ENCODE peak calls at places on chromosomes 2 and 18, in nine cellular contexts. K is left ventricle myocardium inferior, X is pancreas, U is heart left ventricle, O is lung, P is neuronal stem cell, W is kidney, I is adipocyte, Z is transverse colon. H is an unnamed sample. For H3K4me1, the result is how much of the 10 kb centered on the place peaks cover.

GRCh38 chr2:234071664-234072063 is 21.2 kb downstream of the SPP2 start:
- DNase-seq in K (no peak), X (no peak), U (no peak), O (no peak), P (no peak), W (no peak), I (no peak), Z (no peak), H (no peak)

GRCh38 chr2:191573216-191573615 is 104.7 kb upstream of the NABP1 start:
- DNase-seq in K (no peak), X (no peak), U (no peak), O (no peak), P (no peak), W (no peak), I (no peak), Z (no peak), H (no peak)

GRCh38 chr2:179332903-179333302 is 68.3 kb upstream of the SESTD1 start:
- DNase-seq in K (no peak), X (no peak), U (no peak), O (no peak), P (no peak), W (no peak), I (peak), Z (no peak), H (no peak)

GRCh38 chr2:83069724-83070123 is 1389.4 kb downstream of the SUCLG1 start:
- DNase-seq in K (no peak), X (no peak), U (no peak), O (no peak), P (no peak), W (no peak), I (peak), Z (no peak), H (no peak)

GRCh38 chr2:33051586-33052385 is 105.0 kb downstream of the LTBP1 start:
- DNase-seq in K (no peak), X (no peak), U (no peak), O (no peak), P (no peak), W (no peak), I (peak), Z (no peak), H (no peak)

GRCh38 chr2:11397513-11397912 is 53.1 kb upstream of the ROCK2 start:
- DNase-seq in K (no peak), X (no peak), U (no peak), O (no peak), P (no peak), W (no peak), I (peak), Z (no peak), H (no peak)

GRCh38 chr2:222334914-222335313 is 36.1 kb upstream of the PAX3 start:
- DNase-seq in K (no peak), X (no peak), U (no peak), O (no peak), P (no peak), W (no peak), I (no peak), Z (no peak), H (no peak)

GRCh38 chr2:187093771-187094412 is 244.9 kb upstream of the ZSWIM2 start:
- DNase-seq in K (no peak), X (no peak), U (no peak), O (no peak), P (no peak), W (no peak), I (no peak), Z (no peak), H (no peak)

GRCh38 chr2:231701456-231702373 is 6.6 kb upstream of the PTMA start:
- DNase-seq in K (no peak), X (peak), U (no peak), O (peak), P (no peak), W (peak), I (peak), Z (no peak), H (peak)

GRCh38 chr2:83196225-83196624 is 1262.9 kb downstream of the SUCLG1 start:
- DNase-seq in K (no peak), X (no peak), U (no peak), O (no peak), P (no peak), W (no peak), I (peak), Z (no peak), H (no peak)

GRCh38 chr2:119253760-119254600 is 30.3 kb downstream of the STEAP3 start:
- DNase-seq in K (no peak), X (no peak), U (no peak), O (no peak), P (no peak), W (no peak), I (no peak), Z (no peak), H (no peak)

GRCh38 chr2:119255760-119256573 is 32.3 kb downstream of the STEAP3 start:
- DNase-seq in K (no peak), X (no peak), U (no peak), O (no peak), P (no peak), W (no peak), I (peak), Z (no peak), H (no peak)

GRCh38 chr2:119254601-119255080 is 31.0 kb downstream of the STEAP3 start:
- DNase-seq in K (no peak), X (no peak), U (no peak), O (no peak), P (no peak), W (no peak), I (no peak), Z (no peak), H (no peak)

GRCh38 chr2:119257198-119257597 is 33.6 kb downstream of the STEAP3 start:
- DNase-seq in K (no peak), X (no peak), U (peak), O (no peak), P (no peak), W (no peak), I (no peak), Z (no peak), H (no peak)

GRCh38 chr2:119256574-119256921 is 32.9 kb downstream of the STEAP3 start:
- DNase-seq in K (no peak), X (no peak), U (no peak), O (no peak), P (no peak), W (no peak), I (no peak), Z (no peak), H (no peak)
- H3K4me1 ChIP-seq in K (under half), X (under half), U (under half), O (under half), P (under half), W (under half), I (under half), Z (under half), H (under half)

DNA sequence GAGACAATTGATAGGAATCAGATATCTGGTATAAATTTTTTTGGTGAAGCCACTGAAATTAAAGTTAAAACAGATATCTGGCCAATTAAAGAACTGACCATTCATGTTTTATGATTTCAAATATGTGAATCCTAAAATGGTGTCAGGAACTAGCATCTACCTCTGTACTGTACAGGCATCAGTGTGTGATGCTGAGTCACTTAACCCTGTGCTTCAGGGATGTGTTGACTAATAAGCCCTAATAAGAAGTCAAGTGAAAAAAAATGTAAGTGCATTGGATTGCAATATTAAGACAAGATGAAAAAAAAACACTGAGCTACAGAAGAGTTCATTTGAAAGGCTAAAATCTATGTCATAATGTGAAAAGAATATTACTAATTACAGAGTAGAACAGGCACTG is 9.1 kb upstream of the UNC80 start:
- DNase-seq in K (no peak), X (no peak), U (no peak), O (no peak), P (no peak), W (no peak), I (no peak), Z (no peak), H (no peak)
- H3K4me1 ChIP-seq in K (under half), X (under half), U (under half), O (under half), P (under half), W (under half), I (under half), Z (under half), H (under half)

GRCh38 chr2:20180676-20181648 is 44.0 kb downstream of the SDC1 start:
- DNase-seq in K (no peak), X (peak), U (no peak), O (no peak), P (no peak), W (no peak), I (no peak), Z (peak), H (no peak)

GRCh38 chr2:20179755-20180594 is 45.0 kb downstream of the SDC1 start:
- DNase-seq in K (no peak), X (peak), U (no peak), O (peak), P (no peak), W (peak), I (no peak), Z (peak), H (no peak)

GRCh38 chr2:20182241-20182931 is 42.5 kb downstream of the SDC1 start:
- DNase-seq in K (no peak), X (peak), U (peak), O (peak), P (no peak), W (peak), I (no peak), Z (peak), H (no peak)

GRCh38 chr2:20183373-20183772 is 41.6 kb downstream of the SDC1 start:
- DNase-seq in K (no peak), X (no peak), U (no peak), O (no peak), P (no peak), W (no peak), I (no peak), Z (no peak), H (no peak)

GRCh38 chr2:20181761-20182160 is 43.2 kb downstream of the SDC1 start:
- DNase-seq in K (no peak), X (peak), U (no peak), O (no peak), P (no peak), W (no peak), I (no peak), Z (peak), H (no peak)
- H3K4me1 ChIP-seq in K (under half), X (under half), U (under half), O (under half), P (under half), W (under half), I (under half), Z (under half), H (under half)

DNA sequence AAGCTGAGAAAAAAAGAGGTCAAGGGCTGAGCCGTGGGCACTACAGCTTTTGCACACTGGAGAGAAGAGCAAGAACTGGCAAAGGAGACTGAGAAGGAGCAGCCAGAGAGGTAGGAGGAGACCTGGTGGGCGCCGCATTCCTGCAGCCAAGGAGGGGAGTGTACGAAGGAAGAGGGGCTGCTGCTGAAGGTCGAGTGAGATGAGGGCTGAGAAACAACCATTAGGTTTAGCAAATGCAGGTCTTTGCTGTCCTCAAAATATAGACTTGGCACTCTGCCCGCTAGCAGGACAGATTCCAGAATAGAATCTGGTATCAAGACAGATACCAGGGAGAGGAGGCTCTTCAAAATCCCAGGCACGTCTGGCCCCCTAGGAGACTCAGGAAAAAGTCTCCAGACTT is 83.0 kb downstream of the TGOLN2 start:
- DNase-seq in K (no peak), X (no peak), U (no peak), O (no peak), P (no peak), W (no peak), I (no peak), Z (no peak), H (no peak)
- H3K4me1 ChIP-seq in K (half or more), X (under half), U (under half), O (under half), P (under half), W (under half), I (under half), Z (under half), H (under half)

GRCh38 chr2:127940641-127941040 is 54.9 kb upstream of the AMMECR1L start:
- DNase-seq in K (no peak), X (no peak), U (no peak), O (no peak), P (no peak), W (no peak), I (no peak), Z (no peak), H (no peak)
- H3K4me1 ChIP-seq in K (under half), X (under half), U (under half), O (under half), P (under half), W (under half), I (under half), Z (under half), H (under half)

GRCh38 chr18:58190842-58191530 is 147.0 kb downstream of the NEDD4L start:
- DNase-seq in K (no peak), X (no peak), U (no peak), O (no peak), P (no peak), W (no peak), I (no peak), Z (no peak), H (no peak)
- H3K4me1 ChIP-seq in K (under half), X (under half), U (under half), O (under half), P (under half), W (under half), I (under half), Z (under half), H (under half)